ENCODE peak calls at places on chromosomes 11 and 22, in four cellular contexts. One of them, this sample, is unnamed.

GRCh38 chr11:130449996-130450419 is 1.6 kb downstream of the ADAMTS15 start:
- DNase-seq in IMR-90: peak
- DNase-seq in K562: peak
- DNase-seq in GM12878: no peak
- DNase-seq in this sample: no peak

GRCh38 chr11:2415601-2416380 is 15.2 kb downstream of the TSSC4 start:
- DNase-seq in IMR-90: no peak
- DNase-seq in K562: peak
- DNase-seq in GM12878: no peak
- DNase-seq in this sample: no peak

GRCh38 chr11:95256204-95256819 is 25.3 kb upstream of the SESN3 start:
- DNase-seq in IMR-90: peak
- DNase-seq in K562: no peak
- DNase-seq in GM12878: no peak
- DNase-seq in this sample: no peak

GRCh38 chr11:29612423-29612822 is 404.4 kb downstream of the KCNA4 start:
- DNase-seq in IMR-90: no peak
- DNase-seq in K562: no peak
- DNase-seq in GM12878: no peak
- DNase-seq in this sample: no peak

GRCh38 chr11:100910808-100911207 is 218.8 kb downstream of the PGR start:
- DNase-seq in IMR-90: no peak
- DNase-seq in K562: no peak
- DNase-seq in GM12878: peak
- DNase-seq in this sample: no peak

GRCh38 chr22:19097518-19097917 is 24.7 kb downstream of the DGCR2 start:
- DNase-seq in IMR-90: no peak
- DNase-seq in K562: peak
- DNase-seq in GM12878: no peak
- DNase-seq in this sample: no peak

GRCh38 chr22:35783943-35784614 is 66.4 kb downstream of the APOL5 start:
- DNase-seq in IMR-90: no peak
- DNase-seq in K562: no peak
- DNase-seq in GM12878: no peak
- DNase-seq in this sample: peak

GRCh38 chr22:24429411-24430365 is 2.3 kb downstream of the ADORA2A start:
- DNase-seq in IMR-90: peak
- DNase-seq in K562: peak
- DNase-seq in GM12878: no peak
- DNase-seq in this sample: no peak

GRCh38 chr11:115301029-115301428 is 203.2 kb downstream of the CADM1 start:
- DNase-seq in IMR-90: peak
- DNase-seq in K562: no peak
- DNase-seq in GM12878: no peak
- DNase-seq in this sample: no peak

GRCh38 chr11:3905080-3905953 is 49.9 kb downstream of the STIM1 start:
- DNase-seq in IMR-90: peak
- DNase-seq in K562: peak
- DNase-seq in GM12878: no peak
- DNase-seq in this sample: peak
- TF ChIP-seq ELK1 in IMR-90: no peak
- TF ChIP-seq ELK1 in K562: no peak
- TF ChIP-seq ELK1 in GM12878: no peak
- TF ChIP-seq ELK1 in this sample: no peak

GRCh38 chr11:69640995-69641581 is at the start of gene CCND1:
- DNase-seq in IMR-90: peak
- DNase-seq in K562: peak
- DNase-seq in GM12878: no peak
- DNase-seq in this sample: peak

GRCh38 chr11:69639843-69640242 is 1.1 kb upstream of the CCND1 start:
- DNase-seq in IMR-90: no peak
- DNase-seq in K562: no peak
- DNase-seq in GM12878: no peak
- DNase-seq in this sample: no peak

GRCh38 chr11:69638941-69639681 is 1.8 kb upstream of the CCND1 start:
- DNase-seq in IMR-90: peak
- DNase-seq in K562: peak
- DNase-seq in GM12878: no peak
- DNase-seq in this sample: peak

GRCh38 chr11:69641681-69642548 is 959 bp downstream of the CCND1 start:
- DNase-seq in IMR-90: no peak
- DNase-seq in K562: peak
- DNase-seq in GM12878: no peak
- DNase-seq in this sample: no peak

GRCh38 chr11:69640260-69640994 is 529 bp upstream of the CCND1 start:
- DNase-seq in IMR-90: no peak
- DNase-seq in K562: no peak
- DNase-seq in GM12878: no peak
- DNase-seq in this sample: no peak
- TF ChIP-seq ELK1 in IMR-90: no peak
- TF ChIP-seq ELK1 in K562: no peak
- TF ChIP-seq ELK1 in GM12878: no peak
- TF ChIP-seq ELK1 in this sample: no peak

DNA sequence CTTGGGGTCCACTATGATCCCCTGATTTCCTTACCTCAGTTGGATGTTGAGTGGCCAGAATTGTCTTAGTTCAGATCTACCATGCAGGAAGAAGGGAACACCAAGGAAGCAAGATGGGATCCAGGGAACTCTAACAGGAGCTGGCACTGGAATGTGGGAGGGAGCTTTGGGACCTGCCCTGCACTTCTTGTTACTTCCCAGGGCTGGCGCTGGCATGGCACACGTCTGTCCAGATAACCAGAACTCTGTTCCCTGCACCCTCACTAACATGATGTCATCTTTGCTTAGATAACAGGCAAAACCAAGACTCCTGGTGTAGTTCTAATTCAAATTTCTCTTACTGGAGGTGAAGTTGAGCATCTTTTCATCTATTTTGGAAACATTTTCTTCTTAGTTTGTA is 550.0 kb downstream of the MN1 start:
- DNase-seq in IMR-90: no peak
- DNase-seq in K562: no peak
- DNase-seq in GM12878: no peak
- DNase-seq in this sample: no peak
- TF ChIP-seq ELK1 in IMR-90: no peak
- TF ChIP-seq ELK1 in K562: no peak
- TF ChIP-seq ELK1 in GM12878: no peak
- TF ChIP-seq ELK1 in this sample: no peak

GRCh38 chr11:62401356-62401755 is 17.5 kb upstream of the SCGB1A1 start:
- DNase-seq in IMR-90: no peak
- DNase-seq in K562: no peak
- DNase-seq in GM12878: no peak
- DNase-seq in this sample: no peak

GRCh38 chr11:62402226-62402625 is 16.6 kb upstream of the SCGB1A1 start:
- DNase-seq in IMR-90: no peak
- DNase-seq in K562: no peak
- DNase-seq in GM12878: no peak
- DNase-seq in this sample: no peak

GRCh38 chr11:62400760-62401159 is 18.1 kb upstream of the SCGB1A1 start:
- DNase-seq in IMR-90: peak
- DNase-seq in K562: no peak
- DNase-seq in GM12878: no peak
- DNase-seq in this sample: no peak

GRCh38 chr11:62402994-62403393 is 15.8 kb upstream of the SCGB1A1 start:
- DNase-seq in IMR-90: no peak
- DNase-seq in K562: no peak
- DNase-seq in GM12878: no peak
- DNase-seq in this sample: no peak

DNA sequence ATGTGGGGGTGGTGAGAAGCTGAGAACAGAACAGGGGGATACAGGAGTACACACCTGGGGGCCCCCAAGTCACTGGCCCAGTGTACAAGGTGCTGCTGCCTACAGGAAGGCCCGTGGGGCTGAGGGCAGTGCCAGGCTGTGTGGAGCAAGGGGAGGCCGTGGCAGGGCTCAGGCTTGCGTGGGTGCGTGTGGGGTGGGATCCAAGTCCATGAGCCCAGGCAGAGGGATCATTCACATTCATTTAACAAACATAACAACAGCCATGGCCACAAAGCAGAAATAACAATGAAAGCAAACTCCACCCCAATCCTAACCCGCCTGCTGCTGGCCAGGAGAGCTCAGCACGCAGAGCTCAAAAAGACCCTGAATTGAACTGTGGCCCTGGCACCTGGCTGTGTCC is 17.1 kb upstream of the SCGB1A1 start:
- DNase-seq in IMR-90: no peak
- DNase-seq in K562: no peak
- DNase-seq in GM12878: no peak
- DNase-seq in this sample: no peak
- TF ChIP-seq ELK1 in IMR-90: no peak
- TF ChIP-seq ELK1 in K562: no peak
- TF ChIP-seq ELK1 in GM12878: no peak
- TF ChIP-seq ELK1 in this sample: no peak